ENCODE peak calls at places on chromosomes 5 and 9, in four cellular contexts. One of them, this sample, is unnamed.

GRCh38 chr9:121282309-121283071 is 14.5 kb downstream of the GSN start:
- DNase-seq in H9: no peak
- DNase-seq in mesenchymal stem cell: peak
- DNase-seq in trophoblast cell: peak
- DNase-seq in this sample: no peak

GRCh38 chr5:160614136-160614535 is 192.5 kb downstream of the PTTG1 start:
- DNase-seq in H9: no peak
- DNase-seq in mesenchymal stem cell: no peak
- DNase-seq in trophoblast cell: no peak
- DNase-seq in this sample: no peak

GRCh38 chr9:117796681-117797080 is 92.5 kb downstream of the TLR4 start:
- DNase-seq in H9: no peak
- DNase-seq in mesenchymal stem cell: peak
- DNase-seq in trophoblast cell: no peak
- DNase-seq in this sample: no peak

GRCh38 chr5:103005276-103005675 is 114.7 kb downstream of the GIN1 start:
- DNase-seq in H9: no peak
- DNase-seq in mesenchymal stem cell: no peak
- DNase-seq in trophoblast cell: peak
- DNase-seq in this sample: no peak

GRCh38 chr9:94110821-94111252 is 26.6 kb downstream of the PTPDC1 start:
- DNase-seq in H9: no peak
- DNase-seq in mesenchymal stem cell: peak
- DNase-seq in trophoblast cell: no peak
- DNase-seq in this sample: no peak

GRCh38 chr5:158414780-158415179 is 555.8 kb upstream of the CLINT1 start:
- DNase-seq in H9: no peak
- DNase-seq in mesenchymal stem cell: peak
- DNase-seq in trophoblast cell: no peak
- DNase-seq in this sample: no peak

GRCh38 chr9:33498387-33498786 is 24.7 kb upstream of the NOL6 start:
- DNase-seq in H9: no peak
- DNase-seq in mesenchymal stem cell: peak
- DNase-seq in trophoblast cell: peak
- DNase-seq in this sample: no peak

GRCh38 chr5:123156577-123157296 is 67.7 kb downstream of the PRDM6 start:
- DNase-seq in H9: no peak
- DNase-seq in mesenchymal stem cell: peak
- DNase-seq in trophoblast cell: no peak
- DNase-seq in this sample: no peak

GRCh38 chr5:73668422-73669116 is 42.6 kb downstream of the ARHGEF28 start:
- DNase-seq in H9: no peak
- DNase-seq in mesenchymal stem cell: no peak
- DNase-seq in trophoblast cell: no peak
- DNase-seq in this sample: no peak

DNA sequence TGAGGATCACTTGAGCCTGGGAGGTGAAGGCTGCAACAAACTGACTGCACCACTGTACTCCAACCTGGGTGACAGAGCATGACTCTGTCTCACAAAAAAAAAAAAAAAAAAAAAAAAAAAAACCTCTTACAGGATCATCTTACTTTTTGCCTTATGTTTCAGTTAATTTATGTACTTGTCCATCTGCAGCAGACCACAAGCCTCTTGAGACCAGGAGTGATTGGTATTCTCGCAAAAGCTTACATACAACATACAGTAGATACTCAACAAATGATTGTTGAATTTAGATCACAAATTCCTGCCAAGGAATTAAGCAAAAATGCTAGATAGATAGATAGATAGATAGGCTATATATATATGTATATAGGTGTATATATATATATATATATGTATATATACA is 12.4 kb downstream of the CEMIP2 start:
- DNase-seq in H9: no peak
- DNase-seq in mesenchymal stem cell: no peak
- DNase-seq in trophoblast cell: no peak
- DNase-seq in this sample: no peak
- H2BK12ac ChIP-seq in H9: no peak
- H2BK12ac ChIP-seq in mesenchymal stem cell: no peak
- H2BK12ac ChIP-seq in trophoblast cell: no peak
- H2BK12ac ChIP-seq in this sample: no peak

DNA sequence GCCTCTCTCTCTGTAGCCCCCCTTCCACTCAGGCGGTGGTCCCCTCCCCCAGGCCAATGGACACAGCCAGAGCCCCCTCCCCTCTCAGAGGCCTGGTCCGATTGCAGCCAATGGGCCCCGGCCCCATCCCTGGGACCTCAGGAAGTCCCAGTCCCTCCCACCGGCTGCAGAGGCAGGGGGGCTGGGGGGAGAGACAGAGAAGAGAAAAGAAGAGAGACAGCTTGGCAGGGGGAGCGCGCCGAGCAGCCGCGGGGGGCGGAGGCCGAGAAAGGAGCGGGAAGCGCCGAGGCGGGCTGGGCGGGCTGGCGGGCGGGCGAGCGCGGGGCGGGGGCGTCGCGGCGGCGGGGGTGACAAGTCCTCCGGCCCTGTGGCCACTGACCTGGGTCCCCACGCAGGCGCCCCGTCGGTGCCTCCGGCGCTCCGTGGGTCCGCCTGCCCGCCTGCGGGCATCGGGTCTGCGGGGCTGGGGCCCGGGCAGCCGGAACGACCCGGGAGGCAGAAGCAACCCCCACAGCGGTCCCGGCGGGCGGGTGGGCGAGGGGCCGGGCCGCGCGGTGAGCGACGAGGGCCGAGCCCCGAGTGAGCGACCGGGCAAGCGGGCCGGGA is 11.8 kb downstream of the CNTFR start:
- DNase-seq in H9: peak
- DNase-seq in mesenchymal stem cell: no peak
- DNase-seq in trophoblast cell: no peak
- DNase-seq in this sample: no peak
- H2BK12ac ChIP-seq in H9: no peak
- H2BK12ac ChIP-seq in mesenchymal stem cell: peak
- H2BK12ac ChIP-seq in trophoblast cell: no peak
- H2BK12ac ChIP-seq in this sample: no peak

GRCh38 chr9:98605116-98605515 is 103.6 kb downstream of the GABBR2 start:
- DNase-seq in H9: no peak
- DNase-seq in mesenchymal stem cell: no peak
- DNase-seq in trophoblast cell: no peak
- DNase-seq in this sample: no peak
- H2BK12ac ChIP-seq in H9: no peak
- H2BK12ac ChIP-seq in mesenchymal stem cell: no peak
- H2BK12ac ChIP-seq in trophoblast cell: no peak
- H2BK12ac ChIP-seq in this sample: no peak

DNA sequence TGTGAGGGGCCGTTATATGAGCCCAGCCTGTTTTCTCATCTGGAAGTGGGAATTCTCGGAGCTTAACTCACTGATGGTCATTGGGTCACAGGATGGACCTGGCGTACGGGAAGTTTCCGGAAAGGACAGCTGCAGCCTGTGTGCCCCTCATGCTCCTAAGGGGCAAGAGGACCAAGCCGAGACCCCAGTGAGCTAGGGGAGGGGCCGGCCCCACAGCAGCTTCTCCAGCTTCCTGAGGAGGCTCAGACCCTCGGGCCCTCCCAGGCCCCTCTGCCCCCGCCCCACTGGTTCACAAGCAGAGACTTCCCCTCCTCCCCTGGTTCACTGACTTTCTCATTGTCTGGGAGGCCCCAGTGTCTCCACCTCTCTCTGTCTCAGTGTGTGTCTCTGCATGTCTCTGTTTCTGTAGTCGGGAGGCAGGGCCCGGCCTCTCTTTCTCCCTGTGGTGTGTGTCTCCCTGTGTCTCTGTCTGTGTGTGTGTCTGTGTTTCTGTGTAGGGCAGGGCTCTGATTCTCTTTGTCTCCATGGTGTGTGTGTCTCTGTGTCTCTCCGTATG is 32.3 kb upstream of the FIBCD1 start:
- DNase-seq in H9: peak
- DNase-seq in mesenchymal stem cell: no peak
- DNase-seq in trophoblast cell: no peak
- DNase-seq in this sample: no peak
- H2BK12ac ChIP-seq in H9: no peak
- H2BK12ac ChIP-seq in mesenchymal stem cell: no peak
- H2BK12ac ChIP-seq in trophoblast cell: no peak
- H2BK12ac ChIP-seq in this sample: no peak

GRCh38 chr5:7501066-7501465 is 105.1 kb downstream of the ADCY2 start:
- DNase-seq in H9: no peak
- DNase-seq in mesenchymal stem cell: no peak
- DNase-seq in trophoblast cell: no peak
- DNase-seq in this sample: no peak

DNA sequence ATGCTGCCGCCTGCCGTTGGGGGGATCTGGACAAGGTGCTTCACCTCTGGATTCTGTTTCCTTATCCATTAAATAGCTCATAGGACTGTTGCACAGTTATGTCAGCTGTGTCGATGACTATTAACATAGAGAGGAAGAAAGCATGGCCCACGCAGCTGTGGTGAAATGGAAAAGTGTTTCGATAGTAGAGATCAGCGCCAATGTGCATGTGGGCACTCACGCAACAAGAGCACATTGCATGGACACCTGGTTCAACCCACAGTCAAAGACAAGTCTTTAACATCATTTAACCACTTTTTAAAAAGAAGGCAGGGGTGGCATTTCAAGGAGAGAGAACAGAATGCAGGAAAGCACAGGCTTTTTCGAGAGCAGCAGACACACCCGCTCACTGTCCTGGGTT is 107.6 kb downstream of the ADCY2 start:
- DNase-seq in H9: no peak
- DNase-seq in mesenchymal stem cell: no peak
- DNase-seq in trophoblast cell: no peak
- DNase-seq in this sample: no peak
- H2BK12ac ChIP-seq in H9: no peak
- H2BK12ac ChIP-seq in mesenchymal stem cell: no peak
- H2BK12ac ChIP-seq in trophoblast cell: no peak
- H2BK12ac ChIP-seq in this sample: no peak